ENCODE peak calls at places on chromosomes 12 and 14, in four cellular contexts. C is testis, H is bronchial epithelial cell, Z is pancreas. D is an unnamed sample.

GRCh38 chr14:69183735-69184134 is 7.6 kb upstream of the EXD2 start:
- DNase-seq in H (no peak), C (no peak), Z (no peak), D (no peak)

GRCh38 chr12:124457287-124458219 is 109.9 kb downstream of the NCOR2 start:
- DNase-seq in Z (no peak), C (peak; percentile 94), H (no peak), D (peak; percentile 68)

GRCh38 chr12:125105600-125105999 is 40.4 kb downstream of the AACS start:
- DNase-seq in H (no peak), Z (no peak), C (no peak), D (no peak)

GRCh38 chr12:131642101-131642540 is 68.8 kb upstream of the SFSWAP start:
- DNase-seq in C (peak; percentile 71), H (no peak), Z (no peak), D (no peak)

GRCh38 chr12:124302241-124302806 is 7.4 kb downstream of the RFLNA start:
- DNase-seq in H (no peak), C (no peak), Z (no peak), D (no peak)

GRCh38 chr14:29927596-29928341 is at the start of gene PRKD1:
- DNase-seq in C (peak; percentile 80), H (no peak), Z (peak; percentile 78), D (peak; percentile 56)

GRCh38 chr12:72269491-72269890 is 2.7 kb upstream of the TRHDE start:
- DNase-seq in H (no peak), Z (no peak), C (no peak), D (no peak)

GRCh38 chr14:75450381-75451276 is 22.8 kb downstream of the JDP2 start:
- DNase-seq in H (peak; percentile 78), C (no peak), Z (peak; percentile 95), D (no peak)

GRCh38 chr12:58358369-58358768 is 417.0 kb downstream of the ATP23 start:
- DNase-seq in H (no peak), Z (no peak), C (no peak), D (no peak)

GRCh38 chr12:122067966-122068365 is 10.6 kb upstream of the MLXIP start:
- DNase-seq in Z (no peak), H (no peak), C (peak; percentile 81), D (no peak)

GRCh38 chr12:28870839-28871440 is 278.1 kb upstream of the FAR2 start:
- DNase-seq in C (no peak), Z (no peak), H (peak; percentile 65), D (no peak)

GRCh38 chr14:90301580-90302181 is 30.1 kb downstream of the NRDE2 start:
- DNase-seq in Z (no peak), H (peak; percentile 59), C (no peak), D (no peak)

GRCh38 chr12:106301611-106302321 is 767 bp upstream of the TCP11L2 start:
- DNase-seq in H (peak; percentile 72), C (peak; percentile 51), Z (peak; percentile 74), D (peak; percentile 55)

GRCh38 chr12:8667280-8667679 is 4.7 kb upstream of the MFAP5 start:
- DNase-seq in H (no peak), C (no peak), Z (no peak), D (no peak)

GRCh38 chr14:85565862-85566296 is 35.9 kb downstream of the FLRT2 start:
- DNase-seq in Z (no peak), H (peak; percentile 93), C (no peak), D (no peak)

GRCh38 chr12:51687142-51687935 is 96.3 kb downstream of the SCN8A start:
- DNase-seq in H (no peak), Z (no peak), C (no peak), D (no peak)

GRCh38 chr14:103052407-103052806 is 4.9 kb downstream of the CDC42BPB start:
- DNase-seq in Z (no peak), H (no peak), C (no peak), D (no peak)

GRCh38 chr12:82682326-82682725 is 4.4 kb upstream of the TMTC2 start:
- DNase-seq in Z (no peak), C (no peak), H (no peak), D (no peak)

GRCh38 chr14:99164712-99165111 is 107.3 kb downstream of the BCL11B start:
- DNase-seq in H (no peak), C (no peak), Z (no peak), D (no peak)

GRCh38 chr12:57803317-57803893 is 15.1 kb downstream of the AVIL start:
- DNase-seq in C (peak; percentile 69), Z (peak; percentile 55), H (peak; percentile 35), D (peak; percentile 18)

GRCh38 chr14:100237735-100238418 is 1.1 kb upstream of the YY1 start:
- DNase-seq in H (no peak), C (peak; percentile 65), Z (peak; percentile 59), D (peak; percentile 28)

GRCh38 chr14:72986214-72986613 is 40.7 kb downstream of the ZFYVE1 start:
- DNase-seq in H (peak; percentile 88), C (no peak), Z (no peak), D (no peak)

GRCh38 chr14:100586520-100587247 is 533 bp downstream of the BEGAIN start:
- DNase-seq in H (peak; percentile 65), C (no peak), Z (no peak), D (no peak)

GRCh38 chr14:101849125-101849524 is 87.6 kb downstream of the PPP2R5C start:
- DNase-seq in Z (no peak), H (no peak), C (no peak), D (no peak)

GRCh38 chr14:36580856-36581831 is 1.3 kb downstream of the NKX2-8 start:
- DNase-seq in H (peak; percentile 78), C (peak; percentile 53), Z (peak; percentile 33), D (no peak)

GRCh38 chr12:77204055-77204454 is 138.7 kb upstream of the E2F7 start:
- DNase-seq in Z (no peak), H (peak; percentile 23), C (no peak), D (no peak)

GRCh38 chr14:24052656-24053547 is 1.1 kb downstream of the CARMIL3 start:
- DNase-seq in Z (no peak), H (peak; percentile 29), C (no peak), D (peak; percentile 14)

GRCh38 chr14:77593501-77593911 is 22.9 kb downstream of the SPTLC2 start:
- DNase-seq in H (peak; percentile 79), C (no peak), Z (no peak), D (no peak)

GRCh38 chr12:124743479-124744272 is 120.0 kb downstream of the SCARB1 start:
- DNase-seq in C (no peak), H (no peak), Z (no peak), D (no peak)

GRCh38 chr14:100532916-100533630 is 54.1 kb downstream of the BEGAIN start:
- DNase-seq in Z (peak; percentile 85), C (peak; percentile 43), H (no peak), D (no peak)

GRCh38 chr12:75706786-75707605 is 195.6 kb upstream of the KRR1 start:
- DNase-seq in C (no peak), H (peak; percentile 89), Z (no peak), D (no peak)

GRCh38 chr12:62597253-62597652 is 130.6 kb downstream of the MON2 start:
- DNase-seq in H (no peak), C (no peak), Z (no peak), D (no peak)

GRCh38 chr12:113980537-113981337 is 14.6 kb upstream of the RBM19 start:
- DNase-seq in Z (no peak), C (peak; percentile 49), H (peak; percentile 49), D (peak; percentile 4)

GRCh38 chr12:1838223-1838993 is 18.0 kb downstream of the LRTM2 start:
- DNase-seq in Z (no peak), H (no peak), C (no peak), D (peak; percentile 62)

GRCh38 chr14:42606839-42607238 is 1000.2 kb downstream of the LRFN5 start:
- DNase-seq in H (no peak), Z (no peak), C (no peak), D (no peak)

D was measured in anterior cingulate cortex.